ENCODE peak calls at places on chromosomes 7 and 10, in seven cellular contexts. F is Panc1, K is uterus, L is neuronal stem cell, X is HCT116, A is body of pancreas, N is OCI-LY7. Q is an unnamed sample.

GRCh38 chr10:129964611-129965417 is 740 bp upstream of the EBF3 start:
- DNase-seq in F (no peak), K (no peak), L (peak), X (no peak), A (no peak), N (no peak), Q (no peak)

GRCh38 chr7:128836729-128837348 is 6.6 kb downstream of the FLNC start:
- DNase-seq in F (no peak), K (peak), L (no peak), X (no peak), A (no peak), N (no peak), Q (no peak)

GRCh38 chr7:44224216-44224950 is 23.6 kb downstream of the YKT6 start:
- DNase-seq in F (no peak), K (no peak), L (no peak), X (no peak), A (peak), N (no peak), Q (no peak)

GRCh38 chr7:5596046-5596895 is 172.6 kb upstream of the TNRC18 start:
- DNase-seq in F (peak), K (peak), L (no peak), X (peak), A (peak), N (peak), Q (peak)

GRCh38 chr7:45098983-45099839 is 10.4 kb upstream of the NACAD start:
- DNase-seq in F (no peak), K (no peak), L (no peak), X (no peak), A (no peak), N (no peak), Q (no peak)

GRCh38 chr10:122461367-122461728 is at the start of gene HTRA1:
- DNase-seq in F (no peak), K (peak), L (peak), X (no peak), A (peak), N (no peak), Q (peak)

GRCh38 chr10:29757551-29758297 is 123.0 kb upstream of the SVIL start:
- DNase-seq in F (no peak), K (no peak), L (no peak), X (peak), A (peak), N (no peak), Q (no peak)

GRCh38 chr7:139589474-139589873 is 66.0 kb downstream of the CLEC2L start:
- DNase-seq in F (no peak), K (no peak), L (no peak), X (no peak), A (no peak), N (no peak), Q (no peak)

GRCh38 chr7:47719675-47720074 is 137.8 kb upstream of the TNS3 start:
- DNase-seq in F (no peak), K (no peak), L (no peak), X (no peak), A (no peak), N (no peak), Q (no peak)

GRCh38 chr10:13734151-13734550 is 147.4 kb downstream of the PRPF18 start:
- DNase-seq in F (no peak), K (no peak), L (no peak), X (no peak), A (no peak), N (no peak), Q (no peak)

GRCh38 chr10:3775671-3776551 is 9.1 kb downstream of the KLF6 start:
- DNase-seq in F (peak), K (no peak), L (no peak), X (peak), A (no peak), N (no peak), Q (no peak)

GRCh38 chr10:124196659-124197058 is 103.3 kb upstream of the CHST15 start:
- DNase-seq in F (no peak), K (no peak), L (no peak), X (no peak), A (no peak), N (no peak), Q (no peak)

GRCh38 chr7:158740013-158740656 is 35.5 kb upstream of the NCAPG2 start:
- DNase-seq in F (no peak), K (no peak), L (no peak), X (no peak), A (peak), N (no peak), Q (no peak)

GRCh38 chr7:158979635-158980351 is 123.4 kb downstream of the DYNC2I1 start:
- DNase-seq in F (no peak), K (no peak), L (no peak), X (no peak), A (peak), N (no peak), Q (no peak)

GRCh38 chr7:46776790-46777189 is 805.1 kb downstream of the TNS3 start:
- DNase-seq in F (no peak), K (no peak), L (no peak), X (no peak), A (no peak), N (peak), Q (no peak)

GRCh38 chr7:123749537-123749857 is 694 bp upstream of the WASL start:
- DNase-seq in F (no peak), K (no peak), L (no peak), X (peak), A (no peak), N (peak), Q (no peak)

GRCh38 chr10:88091490-88092061 is 228.2 kb downstream of the PTEN start:
- DNase-seq in F (no peak), K (no peak), L (no peak), X (no peak), A (no peak), N (peak), Q (no peak)

GRCh38 chr10:11515596-11516418 is 95.6 kb downstream of the USP6NL start:
- DNase-seq in F (peak), K (peak), L (no peak), X (peak), A (peak), N (peak), Q (peak)

GRCh38 chr7:22874904-22875303 is 52.3 kb upstream of the TOMM7 start:
- DNase-seq in F (no peak), K (no peak), L (no peak), X (no peak), A (no peak), N (no peak), Q (no peak)

GRCh38 chr7:122453432-122453831 is 148.9 kb upstream of the FEZF1 start:
- DNase-seq in F (no peak), K (no peak), L (no peak), X (no peak), A (no peak), N (no peak), Q (no peak)

GRCh38 chr7:11457419-11457818 is 374.6 kb downstream of the THSD7A start:
- DNase-seq in F (no peak), K (no peak), L (no peak), X (no peak), A (no peak), N (no peak), Q (no peak)

GRCh38 chr7:141409911-141410329 is 141.3 kb upstream of the AGK start:
- DNase-seq in F (no peak), K (no peak), L (peak), X (no peak), A (no peak), N (no peak), Q (no peak)

GRCh38 chr7:1125603-1125969 is 34.4 kb downstream of the ZFAND2A start:
- DNase-seq in F (no peak), K (no peak), L (no peak), X (no peak), A (no peak), N (no peak), Q (no peak)

GRCh38 chr10:107914450-107915276 is 750.2 kb upstream of the SORCS1 start:
- DNase-seq in F (no peak), K (no peak), L (peak), X (no peak), A (peak), N (no peak), Q (no peak)

GRCh38 chr10:5416981-5417380 is 4.6 kb downstream of the NET1 start:
- DNase-seq in F (no peak), K (no peak), L (no peak), X (no peak), A (no peak), N (no peak), Q (no peak)

DNA sequence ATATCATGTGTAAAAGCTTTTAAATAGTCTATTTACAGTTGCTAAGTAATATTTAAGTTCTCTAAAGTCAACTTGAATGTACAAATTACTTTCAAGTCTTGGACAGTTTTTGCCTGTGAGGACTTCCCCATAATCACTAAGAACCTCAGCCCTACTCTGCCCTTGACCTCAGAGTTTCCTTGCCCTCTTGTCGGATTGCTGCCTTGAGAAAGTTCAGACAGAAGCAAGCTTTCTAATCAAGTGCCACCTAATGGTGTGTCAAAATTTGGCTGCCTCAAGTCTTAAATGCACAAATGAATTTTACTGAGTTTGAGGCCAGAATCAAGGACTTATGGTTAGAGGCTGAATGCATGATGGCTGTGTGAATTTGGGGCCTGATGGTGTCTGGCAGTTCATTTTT is 88.3 kb upstream of the KAT6B start:
- DNase-seq in F (no peak), K (no peak), L (no peak), X (no peak), A (no peak), N (peak), Q (no peak)
- H3K27ac ChIP-seq in F (no peak), K (no peak), L (no peak), X (no peak), A (no peak), N (no peak), Q (no peak)

DNA sequence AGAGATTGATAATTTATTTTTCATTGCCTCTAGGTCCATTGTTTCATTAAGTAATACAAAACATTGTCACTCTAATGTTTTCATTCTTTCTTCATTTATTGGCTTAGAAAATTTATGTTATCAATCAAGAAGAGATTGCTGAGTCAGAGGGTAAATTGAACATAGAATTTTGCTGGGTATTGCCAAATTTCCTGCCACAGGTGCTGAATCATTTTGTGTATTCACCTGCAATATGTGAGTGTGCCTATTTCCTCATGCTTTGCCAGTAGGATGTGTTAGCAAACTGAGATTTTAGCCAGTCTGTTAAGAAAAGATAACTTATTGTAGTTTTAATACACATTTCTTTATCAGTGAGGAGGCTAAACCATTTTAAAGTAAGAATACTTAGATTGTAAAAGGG is 38.0 kb downstream of the MARCHF5 start:
- DNase-seq in F (no peak), K (no peak), L (no peak), X (peak), A (peak), N (no peak), Q (no peak)
- H3K27ac ChIP-seq in F (no peak), K (no peak), L (no peak), X (peak), A (no peak), N (no peak), Q (no peak)

GRCh38 chr10:33301097-33301789 is 33.2 kb downstream of the NRP1 start:
- DNase-seq in F (no peak), K (no peak), L (no peak), X (no peak), A (no peak), N (no peak), Q (no peak)
- H3K27ac ChIP-seq in F (peak), K (peak), L (no peak), X (no peak), A (no peak), N (no peak), Q (no peak)

GRCh38 chr7:74083928-74084721 is 521 bp downstream of the LIMK1 start:
- DNase-seq in F (no peak), K (peak), L (no peak), X (no peak), A (peak), N (peak), Q (no peak)
- H3K27ac ChIP-seq in F (peak), K (peak), L (no peak), X (peak), A (peak), N (peak), Q (peak)

GRCh38 chr7:137925091-137925490 is 76.8 kb downstream of the CREB3L2 start:
- DNase-seq in F (no peak), K (no peak), L (no peak), X (no peak), A (no peak), N (no peak), Q (no peak)
- H3K27ac ChIP-seq in F (no peak), K (no peak), L (no peak), X (no peak), A (no peak), N (no peak), Q (no peak)

GRCh38 chr10:73042130-73042529 is 54.5 kb downstream of the P4HA1 start:
- DNase-seq in F (no peak), K (no peak), L (no peak), X (no peak), A (no peak), N (no peak), Q (no peak)

GRCh38 chr10:73043766-73044377 is 52.8 kb downstream of the P4HA1 start:
- DNase-seq in F (no peak), K (no peak), L (no peak), X (no peak), A (no peak), N (no peak), Q (no peak)

GRCh38 chr10:73043319-73043718 is 53.3 kb downstream of the P4HA1 start:
- DNase-seq in F (no peak), K (no peak), L (no peak), X (no peak), A (no peak), N (no peak), Q (no peak)

GRCh38 chr10:73044378-73045285 is 52.0 kb downstream of the P4HA1 start:
- DNase-seq in F (peak), K (no peak), L (no peak), X (no peak), A (no peak), N (no peak), Q (no peak)

GRCh38 chr10:73039635-73040034 is 57.0 kb downstream of the P4HA1 start:
- DNase-seq in F (no peak), K (no peak), L (no peak), X (no peak), A (no peak), N (no peak), Q (no peak)
- H3K27ac ChIP-seq in F (no peak), K (no peak), L (no peak), X (no peak), A (no peak), N (no peak), Q (no peak)

DNA sequence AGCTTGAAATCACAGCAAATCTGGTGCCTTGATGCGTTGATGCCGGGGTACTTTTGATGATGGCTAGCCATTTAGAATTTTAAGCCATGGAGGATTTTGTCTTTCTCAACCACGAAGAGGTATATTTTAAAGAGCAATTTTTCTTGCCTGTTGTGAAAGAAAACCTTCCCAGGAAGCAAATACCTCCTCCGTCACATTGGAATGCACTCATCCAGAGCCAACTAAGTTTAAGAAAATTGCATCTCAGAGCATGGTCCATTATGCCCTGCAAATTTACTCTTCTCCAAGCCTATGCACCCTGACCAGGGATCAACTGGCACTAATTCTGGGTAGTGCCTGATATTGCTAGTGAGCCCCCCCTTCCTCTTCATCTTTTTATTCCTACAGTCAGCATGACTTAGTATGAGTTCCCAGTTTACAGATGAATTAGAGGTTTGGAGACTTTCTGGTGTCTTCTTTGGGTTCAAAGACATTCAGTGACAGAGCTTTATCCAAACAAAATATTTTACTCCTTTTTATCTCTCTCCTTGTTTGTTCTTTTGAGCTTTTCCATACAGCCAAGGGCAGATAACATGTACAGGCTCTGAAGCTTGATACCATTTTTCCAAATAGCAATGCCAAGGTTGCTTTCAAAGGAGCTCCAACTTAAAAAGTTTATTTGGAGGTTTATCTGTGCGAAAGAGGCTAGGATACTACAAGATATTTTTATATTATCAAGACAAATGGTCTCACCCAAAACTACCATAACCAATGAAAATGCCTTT is 56.6 kb upstream of the ANK3 start:
- DNase-seq in F (no peak), K (no peak), L (no peak), X (no peak), A (no peak), N (no peak), Q (no peak)
- H3K27ac ChIP-seq in F (peak), K (no peak), L (no peak), X (no peak), A (peak), N (no peak), Q (no peak)

DNA sequence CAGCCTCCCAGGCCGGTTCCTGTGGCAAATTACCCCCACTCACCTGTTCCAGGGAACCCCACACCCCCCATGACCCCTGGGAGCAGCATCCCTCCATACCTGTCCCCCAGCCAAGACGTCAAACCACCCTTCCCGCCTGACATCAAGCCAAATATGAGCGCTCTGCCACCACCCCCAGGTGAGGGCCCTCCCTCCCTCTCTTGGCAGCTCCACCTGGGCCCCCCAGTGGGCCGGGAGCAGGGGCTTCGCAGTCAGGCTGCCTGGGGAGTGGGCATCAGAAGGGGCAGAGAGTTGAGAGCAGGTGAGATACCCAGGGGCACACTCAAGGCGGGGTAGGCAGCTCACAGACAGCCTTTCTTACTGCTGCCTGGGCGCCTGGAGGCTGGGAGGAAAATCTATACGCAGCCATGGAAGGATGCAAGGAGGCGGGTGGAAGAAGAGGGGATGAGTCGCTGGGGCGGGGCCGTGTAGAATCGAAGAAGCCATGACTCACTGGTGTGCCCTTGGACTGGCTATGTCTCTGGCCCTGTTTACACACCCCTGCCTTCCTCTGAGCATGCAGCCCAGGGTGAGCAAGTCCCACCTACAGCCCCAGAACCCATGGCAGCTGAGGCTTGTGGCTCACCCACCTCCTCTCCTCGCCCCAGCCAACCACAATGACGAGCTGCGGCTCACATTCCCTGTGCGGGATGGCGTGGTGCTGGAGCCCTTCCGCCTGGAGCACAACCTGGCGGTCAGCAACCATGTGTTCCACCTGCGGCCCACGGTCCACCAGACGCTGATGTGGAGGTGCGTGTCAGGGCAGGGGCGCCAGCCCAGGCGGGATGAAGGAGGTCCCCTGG is 48.6 kb upstream of the PPIF start:
- DNase-seq in F (no peak), K (peak), L (no peak), X (peak), A (peak), N (no peak), Q (no peak)
- H3K27ac ChIP-seq in F (no peak), K (peak), L (no peak), X (peak), A (no peak), N (no peak), Q (no peak)

GRCh38 chr7:77501165-77501515 is 36.0 kb upstream of the PTPN12 start:
- DNase-seq in F (no peak), K (no peak), L (no peak), X (no peak), A (no peak), N (no peak), Q (no peak)

GRCh38 chr7:77506899-77507298 is 30.2 kb upstream of the PTPN12 start:
- DNase-seq in F (no peak), K (no peak), L (no peak), X (no peak), A (no peak), N (no peak), Q (no peak)

DNA sequence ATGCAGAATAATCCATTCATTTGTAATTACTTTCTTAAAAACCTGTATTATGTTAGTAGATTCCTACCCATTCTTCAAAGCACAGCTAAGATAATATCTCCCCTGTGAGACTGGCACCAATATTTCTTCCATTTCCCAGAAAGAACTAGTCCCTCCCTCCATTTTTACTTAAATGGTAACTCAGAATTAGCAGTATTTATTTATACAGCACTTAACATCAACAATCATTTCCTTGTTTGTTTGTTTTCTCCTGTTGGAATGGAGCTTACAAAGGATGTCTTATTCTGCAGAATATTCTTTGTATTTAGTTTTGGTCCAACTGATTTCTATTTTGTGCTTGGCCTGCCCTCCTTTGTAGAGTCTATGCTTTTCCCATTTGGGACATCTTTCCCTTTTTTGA is 32.1 kb upstream of the PTPN12 start:
- DNase-seq in F (no peak), K (no peak), L (no peak), X (no peak), A (no peak), N (no peak), Q (no peak)
- H3K27ac ChIP-seq in F (no peak), K (no peak), L (no peak), X (no peak), A (no peak), N (no peak), Q (no peak)

GRCh38 chr10:62691331-62691730 is 113.2 kb upstream of the ADO start:
- DNase-seq in F (no peak), K (no peak), L (no peak), X (no peak), A (no peak), N (no peak), Q (no peak)
- H3K27ac ChIP-seq in F (no peak), K (peak), L (no peak), X (no peak), A (no peak), N (no peak), Q (no peak)

Q was measured in prostate gland.